ENCODE peak calls at places on chromosomes 5 and 9, in seven cellular contexts. S is mesenchymal stem cell; O is naive thymus-derived CD4-positive, alpha-beta T cell; D is tibial nerve; F is transverse colon; B is breast epithelium; H is gastrocnemius medialis. I is an unnamed sample.

GRCh38 chr5:112691758-112692157 is 45.9 kb upstream of the APC start:
- DNase-seq in S (peak; percentile 33), H (no peak), O (peak; percentile 16), B (no peak), F (no peak), D (no peak), I (no peak)

GRCh38 chr9:13002740-13003139 is 227.9 kb downstream of the LURAP1L start:
- DNase-seq in H (no peak), O (no peak), S (no peak), B (no peak), F (no peak), D (no peak), I (no peak)

GRCh38 chr5:140140435-140140834 is 14.7 kb downstream of the IGIP start:
- DNase-seq in S (no peak), D (no peak), O (no peak), H (no peak), F (no peak), B (no peak), I (no peak)

GRCh38 chr5:126369995-126370731 is 53.0 kb upstream of the GRAMD2B start:
- DNase-seq in H (no peak), B (no peak), F (no peak), S (peak; percentile 49), D (no peak), O (no peak), I (no peak)

GRCh38 chr9:99134893-99135341 is 30.0 kb downstream of the TGFBR1 start:
- DNase-seq in H (no peak), F (no peak), D (no peak), S (peak; percentile 51), B (no peak), O (peak; percentile 54), I (no peak)

GRCh38 chr5:59351076-59351794 is 542.3 kb downstream of the PDE4D start:
- DNase-seq in D (no peak), S (no peak), F (no peak), H (peak; percentile 49), O (no peak), B (no peak), I (no peak)

GRCh38 chr9:113708821-113709713 is 167.0 kb upstream of the ZNF618 start:
- DNase-seq in B (no peak), D (no peak), O (no peak), H (no peak), F (no peak), S (no peak), I (no peak)

GRCh38 chr5:115262066-115262404 is 642 bp downstream of the PGGT1B start:
- DNase-seq in S (peak; percentile 59), H (no peak), D (no peak), O (no peak), B (no peak), F (no peak), I (no peak)

GRCh38 chr9:125472926-125473701 is 211.5 kb downstream of the GAPVD1 start:
- DNase-seq in F (no peak), O (no peak), D (no peak), S (peak; percentile 94), B (no peak), H (no peak), I (no peak)

GRCh38 chr5:123299124-123299523 is 124.1 kb downstream of the CEP120 start:
- DNase-seq in D (no peak), B (no peak), S (no peak), O (no peak), H (no peak), F (no peak), I (no peak)

GRCh38 chr9:5851445-5851844 is 18.5 kb upstream of the ERMP1 start:
- DNase-seq in O (no peak), H (no peak), F (peak; percentile 21), B (no peak), S (peak; percentile 83), D (no peak), I (no peak)

GRCh38 chr5:101653996-101654395 is 642.1 kb downstream of the SLCO4C1 start:
- DNase-seq in S (no peak), F (no peak), D (no peak), B (no peak), O (no peak), H (no peak), I (no peak)

GRCh38 chr9:120257483-120257882 is 322.5 kb downstream of the CDK5RAP2 start:
- DNase-seq in B (no peak), H (no peak), O (no peak), F (no peak), S (no peak), D (no peak), I (no peak)

GRCh38 chr5:67315802-67316103 is 119.2 kb upstream of the CD180 start:
- DNase-seq in D (no peak), F (no peak), S (no peak), H (no peak), O (no peak), B (no peak), I (no peak)

GRCh38 chr5:174623438-174624019 is 100.9 kb upstream of the MSX2 start:
- DNase-seq in S (no peak), F (no peak), O (no peak), B (no peak), D (no peak), H (no peak), I (no peak)

GRCh38 chr9:14692536-14692917 is 705 bp downstream of the ZDHHC21 start:
- DNase-seq in F (no peak), D (no peak), S (peak; percentile 30), B (no peak), H (no peak), O (no peak), I (no peak)

GRCh38 chr9:131096490-131097258 is at the start of gene AIF1L:
- DNase-seq in O (no peak), F (no peak), H (no peak), S (no peak), D (no peak), B (no peak), I (no peak)

DNA sequence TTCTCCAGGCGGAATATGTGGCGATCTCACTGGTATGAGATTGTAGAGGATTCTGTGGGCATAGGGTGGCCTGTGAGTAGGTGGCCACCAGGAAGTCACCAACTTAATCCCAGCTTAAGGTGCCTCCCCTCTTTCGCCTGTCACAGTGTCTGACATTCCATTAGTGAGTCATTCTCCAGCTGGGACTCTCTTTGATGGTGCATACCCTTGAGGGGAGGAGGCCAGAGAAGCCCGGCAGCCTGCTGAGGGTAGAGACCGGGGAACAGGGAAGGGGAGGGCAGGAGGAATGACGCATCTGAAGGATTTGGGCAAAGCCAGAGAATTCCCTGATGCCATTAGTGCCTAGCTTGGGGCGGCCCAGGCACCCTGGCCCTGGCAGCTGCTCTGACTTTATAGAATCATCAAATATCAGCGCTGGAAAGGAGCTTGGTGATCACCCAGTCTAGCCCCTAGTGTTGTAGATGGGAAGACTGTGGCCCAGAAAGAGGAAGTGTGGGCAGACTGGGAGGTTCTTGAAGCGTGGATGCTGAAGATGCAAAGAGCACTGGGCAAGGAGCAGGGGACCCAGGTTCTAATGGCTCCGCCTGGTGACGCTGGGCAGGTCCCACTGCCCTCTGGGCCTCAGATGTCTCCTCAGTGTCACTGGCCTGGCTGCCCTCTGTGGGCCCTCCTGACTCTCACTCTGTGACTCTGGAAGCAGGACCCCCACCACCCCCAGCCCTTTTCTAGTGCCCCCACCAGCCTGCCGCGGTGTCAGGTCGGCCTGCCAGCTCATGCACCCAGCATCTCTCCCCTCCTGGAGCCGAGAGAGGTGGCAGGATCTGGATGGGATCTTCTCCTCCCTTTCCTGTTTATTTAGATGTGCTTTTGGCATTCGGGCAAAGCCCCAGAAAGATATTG is 41.4 kb downstream of the DAB2IP start:
- DNase-seq in O (no peak), B (no peak), F (no peak), H (no peak), S (peak; percentile 78), D (no peak), I (no peak)
- H3K9me3 ChIP-seq in O (no peaks in the 10 kb centered on the region), B (no peaks in the 10 kb centered on the region), F (no peaks in the 10 kb centered on the region), H (no peaks in the 10 kb centered on the region), S (no peaks in the 10 kb centered on the region), D (no peaks in the 10 kb centered on the region), I (no peaks in the 10 kb centered on the region)

DNA sequence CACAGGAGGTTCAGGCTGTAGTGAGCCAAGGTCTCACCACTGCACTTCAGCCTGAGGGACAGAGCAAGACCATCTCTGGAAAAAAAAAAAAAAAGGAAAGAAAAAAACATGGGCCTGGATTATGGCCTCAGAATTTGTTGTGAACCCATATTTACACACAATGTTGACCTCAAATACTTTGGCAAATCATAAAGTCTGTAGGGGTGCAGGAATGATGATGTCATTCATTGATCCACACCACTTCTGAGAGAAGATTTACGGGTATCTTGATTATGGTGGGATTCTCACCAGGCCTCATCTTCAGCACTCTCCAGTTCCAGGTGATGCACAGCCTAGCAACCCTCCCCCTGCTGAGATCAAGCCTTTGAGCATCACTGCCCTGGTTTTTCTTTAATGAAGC is 156.9 kb downstream of the CDH6 start:
- DNase-seq in D (no peak), B (no peak), S (no peak), O (no peak), H (no peak), F (no peak), I (no peak)
- H3K27ac ChIP-seq in D (no peak overlapping the region), B (no peak overlapping the region), S (no peak overlapping the region), O (no peak overlapping the region), H (no peak overlapping the region), F (no peak overlapping the region), I (no peak overlapping the region)

DNA sequence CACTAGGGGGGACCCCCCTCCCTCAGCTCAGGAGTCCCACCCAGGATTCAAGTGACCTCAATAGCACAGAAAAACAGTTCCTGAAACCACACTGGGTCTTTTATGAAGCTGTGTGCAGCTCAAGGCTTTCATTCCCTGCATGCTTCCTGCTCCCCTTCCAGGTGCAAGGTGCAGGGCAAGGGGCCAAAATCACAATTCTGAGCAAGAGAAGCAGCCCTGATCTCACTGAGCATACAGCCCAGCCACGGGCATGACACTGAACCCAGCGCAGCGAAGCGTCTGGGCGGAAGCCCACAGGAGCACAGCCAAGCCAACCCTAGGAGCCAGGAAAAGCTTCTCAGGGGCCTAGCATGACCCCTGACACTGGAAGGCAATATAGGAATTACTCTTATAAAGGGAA is 62.9 kb downstream of the IRX2 start:
- DNase-seq in F (no peak), O (no peak), B (no peak), S (no peak), D (no peak), H (no peak), I (no peak)
- H3K9me3 ChIP-seq in F (no peaks in the 10 kb centered on the region), O (no peaks in the 10 kb centered on the region), B (peaks cover 7% of the 10 kb centered on the region), S (peaks cover 12% of the 10 kb centered on the region), D (no peaks in the 10 kb centered on the region), H (no peaks in the 10 kb centered on the region), I (no peaks in the 10 kb centered on the region)

DNA sequence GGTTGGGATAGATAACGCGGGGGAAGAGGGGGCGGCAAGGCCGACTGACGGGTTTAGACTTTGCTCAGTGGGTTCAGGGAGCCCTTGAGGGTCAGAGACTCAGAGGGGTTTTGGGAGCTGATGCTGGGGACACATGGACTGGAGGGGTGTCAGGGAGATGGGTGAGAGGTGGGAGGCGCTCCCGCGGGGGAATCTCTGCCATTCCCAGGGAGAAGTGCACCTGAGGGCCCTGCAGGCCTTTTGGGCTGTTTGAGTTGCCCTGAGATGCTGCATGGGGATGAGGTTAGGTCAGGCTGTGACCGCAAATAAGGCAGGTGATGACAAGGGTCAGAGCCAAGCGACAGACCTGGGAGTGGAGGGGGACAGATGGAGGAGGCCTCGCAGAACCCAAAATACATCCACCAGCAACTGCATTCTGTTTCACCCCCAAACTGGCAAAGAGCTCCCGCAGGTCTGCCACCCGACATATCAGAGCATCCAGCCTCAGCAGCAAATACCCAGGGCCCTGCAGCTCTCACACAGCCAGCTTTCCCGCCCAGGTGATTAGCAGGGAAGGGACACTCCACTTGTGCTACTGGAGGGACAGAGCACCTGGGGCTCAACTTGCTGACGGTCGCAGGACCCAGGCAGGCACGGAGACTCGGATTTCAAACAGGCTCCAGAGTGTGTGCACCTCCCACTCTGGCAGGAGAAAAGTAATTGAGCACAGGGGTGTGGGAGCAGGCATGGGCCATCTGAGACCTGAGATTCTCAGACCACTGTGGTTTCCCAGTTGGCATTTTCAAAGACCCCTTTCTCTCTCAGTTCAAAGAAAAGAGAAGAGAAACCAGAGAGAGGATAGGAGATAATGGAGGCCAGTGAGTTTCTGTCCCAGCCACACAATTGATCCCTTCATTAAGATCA is 26.4 kb downstream of the TMOD1 start:
- DNase-seq in S (no peak), B (no peak), O (no peak), F (no peak), D (no peak), H (peak; percentile 72), I (no peak)
- H3K27ac ChIP-seq in S (no peak overlapping the region), B (peak overlapping the region; percentile 64), O (no peak overlapping the region), F (peak overlapping the region; percentile 87), D (no peak overlapping the region), H (peak overlapping the region; percentile 95), I (no peak overlapping the region)